ENCODE peak calls at places on chromosome 18, in seven cellular contexts. F is CD4-positive, alpha-beta memory T cell; I is Peyer's patch; G is SK-N-MC; A is pancreas; J is A549; N is fibroblast of lung. L is an unnamed sample.

GRCh38 chr18:2515908-2516625 is 55.2 kb downstream of the METTL4 start:
- DNase-seq in G (no peak), J (peak; percentile 77), N (peak; percentile 87), I (no peak), A (no peak), F (peak; percentile 30), L (peak; percentile 44)

GRCh38 chr18:8988262-8988871 is 114.1 kb upstream of the NDUFV2 start:
- DNase-seq in A (peak; percentile 50), G (no peak), F (peak; percentile 45), J (peak; percentile 65), I (peak; percentile 35), N (peak; percentile 73), L (peak; percentile 37)

GRCh38 chr18:73848656-73849055 is 299.0 kb downstream of the FBXO15 start:
- DNase-seq in I (no peak), F (no peak), A (no peak), N (peak; percentile 75), G (no peak), J (no peak), L (no peak)

GRCh38 chr18:49002881-49003280 is 52.1 kb upstream of the SMAD7 start:
- DNase-seq in A (no peak), G (no peak), J (no peak), F (no peak), I (no peak), N (no peak), L (no peak)

GRCh38 chr18:26086959-26087358 is 3.5 kb downstream of the SS18 start:
- DNase-seq in A (no peak), J (no peak), G (no peak), N (no peak), F (no peak), I (no peak), L (no peak)

GRCh38 chr18:39149211-39149806 is 1583.7 kb upstream of the CELF4 start:
- DNase-seq in F (no peak), J (no peak), N (no peak), A (no peak), I (no peak), G (no peak), L (no peak)

GRCh38 chr18:47549141-47549540 is 297.7 kb upstream of the SKOR2 start:
- DNase-seq in G (no peak), I (no peak), J (no peak), F (no peak), N (no peak), A (no peak), L (no peak)

GRCh38 chr18:62767321-62767720 is 52.0 kb downstream of the PHLPP1 start:
- DNase-seq in I (no peak), A (no peak), N (peak; percentile 53), F (no peak), G (no peak), J (no peak), L (no peak)

GRCh38 chr18:1048048-1048447 is 143.4 kb downstream of the ADCYAP1 start:
- DNase-seq in J (no peak), N (peak; percentile 4), F (no peak), A (no peak), G (no peak), I (no peak), L (no peak)

GRCh38 chr18:55908790-55909408 is 320.9 kb upstream of the TCF4 start:
- DNase-seq in A (no peak), J (no peak), I (no peak), F (no peak), N (peak; percentile 51), G (no peak), L (peak; percentile 9)

GRCh38 chr18:27778925-27779324 is 398.0 kb downstream of the CDH2 start:
- DNase-seq in N (no peak), F (no peak), A (no peak), G (no peak), J (no peak), I (no peak), L (no peak)

GRCh38 chr18:5106730-5107129 is 90.3 kb downstream of the AKAIN1 start:
- DNase-seq in A (no peak), J (peak; percentile 0), I (no peak), F (no peak), N (no peak), G (no peak), L (no peak)

DNA sequence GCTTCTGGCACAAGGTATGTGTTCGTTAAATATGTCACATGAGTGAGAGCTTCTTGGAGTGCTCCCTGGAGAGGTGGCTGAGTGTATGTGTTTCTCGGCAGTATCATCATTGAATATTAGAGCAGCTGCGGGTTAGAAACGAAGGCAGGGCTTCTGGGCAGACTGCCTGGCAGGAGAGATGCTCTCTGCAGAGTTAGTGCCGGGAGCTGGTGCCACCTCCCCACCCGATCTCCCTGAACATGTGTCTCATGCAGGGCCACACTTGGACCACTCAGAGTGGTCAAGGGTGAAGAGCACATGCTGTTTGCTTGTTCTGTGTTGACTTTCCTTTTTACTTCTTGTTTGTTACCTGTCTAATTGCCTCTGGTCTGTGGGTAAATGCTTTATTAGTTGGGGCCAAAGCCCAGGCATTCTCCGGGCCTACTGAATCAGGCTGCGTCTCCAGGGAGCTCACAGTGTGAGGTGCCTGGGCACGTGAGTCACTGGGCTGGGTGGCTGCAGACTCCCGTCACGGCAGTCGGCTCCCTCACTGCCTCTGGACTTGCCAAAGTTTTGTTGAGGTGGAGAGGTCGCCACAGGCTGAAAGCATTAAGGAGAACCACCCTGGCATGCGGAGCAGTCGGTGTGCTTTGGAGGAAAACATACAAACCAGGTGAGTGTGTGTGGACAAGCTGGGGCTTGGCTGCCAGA is 246.7 kb downstream of the FHOD3 start:
- DNase-seq in N (no peak), A (no peak), G (no peak), I (no peak), F (no peak), J (no peak), L (no peak)
- H3K27ac ChIP-seq in N (no peak overlapping the region), A (no peak overlapping the region), G (no peak overlapping the region), I (no peak overlapping the region), F (no peak overlapping the region), J (no peak overlapping the region), L (no peak overlapping the region)

DNA sequence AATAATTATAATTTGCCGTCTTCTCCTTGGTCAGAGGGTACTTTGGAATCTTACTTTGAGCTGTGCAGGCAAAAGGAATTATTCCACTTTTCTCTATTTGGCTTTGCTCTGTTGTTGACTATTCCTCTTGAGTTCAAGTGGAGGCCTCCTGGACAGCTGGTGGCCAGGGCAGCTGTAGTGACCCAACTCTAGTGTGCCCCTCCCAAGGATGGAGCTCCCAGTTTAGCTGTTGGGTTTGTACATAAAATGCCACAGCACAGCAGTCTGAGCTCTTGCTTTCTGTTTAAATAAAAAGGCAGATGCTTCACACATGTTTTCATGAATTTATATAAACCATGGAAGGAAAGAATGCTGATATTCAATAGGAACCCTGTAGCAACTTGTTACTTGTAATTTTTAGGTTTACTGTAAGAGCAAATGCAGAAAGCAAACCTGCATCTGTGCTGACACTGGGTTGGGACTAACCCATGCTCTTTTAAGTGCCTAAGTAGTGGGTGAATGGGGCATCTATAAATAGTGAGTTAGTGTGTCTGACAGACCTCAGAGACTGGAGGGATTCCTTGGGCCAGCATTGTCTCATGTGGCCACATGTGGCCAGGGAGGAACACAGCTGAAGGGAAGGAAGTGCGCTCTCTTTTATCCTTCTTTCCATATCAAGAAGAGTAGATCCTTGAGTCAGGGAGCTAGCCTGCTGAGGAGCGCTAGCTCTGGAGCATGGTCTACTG is 121.8 kb downstream of the FHOD3 start:
- DNase-seq in G (no peak), I (no peak), A (no peak), J (no peak), F (no peak), N (no peak), L (no peak)
- H3K27ac ChIP-seq in G (no peak overlapping the region), I (no peak overlapping the region), A (no peak overlapping the region), J (no peak overlapping the region), F (no peak overlapping the region), N (no peak overlapping the region), L (no peak overlapping the region)

GRCh38 chr18:79713341-79713740 is 33.7 kb downstream of the CTDP1 start:
- DNase-seq in I (no peak), J (no peak), N (no peak), F (no peak), A (no peak), G (no peak), L (no peak)

GRCh38 chr18:79715280-79715679 is 35.7 kb downstream of the CTDP1 start:
- DNase-seq in J (no peak), I (no peak), F (no peak), G (no peak), N (no peak), A (no peak), L (no peak)

GRCh38 chr18:79712206-79712857 is 32.7 kb downstream of the CTDP1 start:
- DNase-seq in I (no peak), A (no peak), F (no peak), N (no peak), J (no peak), G (no peak), L (no peak)

GRCh38 chr18:79717059-79717458 is 37.5 kb downstream of the CTDP1 start:
- DNase-seq in N (no peak), G (no peak), J (no peak), I (no peak), A (no peak), F (no peak), L (no peak)

DNA sequence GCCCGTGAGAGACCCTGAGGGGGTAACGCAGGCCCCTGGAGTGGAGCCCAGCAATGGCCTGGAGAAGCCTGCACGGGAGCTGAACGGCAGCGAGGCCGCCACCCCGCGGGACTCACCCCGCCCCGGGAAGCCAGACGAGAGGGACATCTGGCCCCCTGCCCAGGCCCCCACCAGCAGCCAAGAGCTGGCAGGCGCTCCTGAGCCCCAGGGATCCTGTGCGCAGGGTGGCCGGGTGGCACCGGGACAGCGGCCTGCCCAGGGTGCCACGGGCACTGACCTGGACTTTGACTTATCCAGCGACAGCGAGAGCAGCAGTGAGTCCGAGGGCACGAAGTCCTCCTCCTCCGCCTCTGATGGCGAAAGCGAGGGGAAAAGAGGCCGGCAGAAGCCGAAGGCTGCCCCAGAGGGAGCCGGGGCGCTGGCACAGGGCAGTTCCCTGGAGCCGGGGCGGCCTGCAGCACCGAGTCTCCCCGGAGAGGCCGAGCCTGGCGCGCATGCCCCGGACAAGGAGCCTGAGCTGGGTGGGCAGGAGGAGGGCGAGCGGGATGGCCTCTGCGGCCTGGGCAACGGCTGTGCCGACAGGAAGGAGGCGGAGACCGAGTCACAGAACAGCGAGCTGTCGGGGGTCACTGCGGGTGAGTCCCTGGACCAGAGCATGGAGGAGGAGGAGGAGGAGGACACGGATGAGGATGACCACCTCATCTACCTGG is 35.1 kb downstream of the CTDP1 start:
- DNase-seq in N (no peak), A (no peak), J (no peak), G (no peak), I (no peak), F (no peak), L (no peak)
- H3K27ac ChIP-seq in N (no peak overlapping the region), A (no peak overlapping the region), J (no peak overlapping the region), G (no peak overlapping the region), I (no peak overlapping the region), F (no peak overlapping the region), L (no peak overlapping the region)

GRCh38 chr18:77461062-77461693 is 211.5 kb downstream of the GALR1 start:
- DNase-seq in N (no peak), F (no peak), J (no peak), G (no peak), I (no peak), A (no peak), L (no peak)
- H3K27ac ChIP-seq in N (no peak overlapping the region), F (no peak overlapping the region), J (no peak overlapping the region), G (no peak overlapping the region), I (no peak overlapping the region), A (no peak overlapping the region), L (no peak overlapping the region)

GRCh38 chr18:24919141-24919540 is 432.8 kb downstream of the ZNF521 start:
- DNase-seq in F (no peak), N (no peak), A (no peak), J (no peak), G (no peak), I (no peak), L (no peak)
- H3K27ac ChIP-seq in F (no peak overlapping the region), N (no peak overlapping the region), A (no peak overlapping the region), J (no peak overlapping the region), G (no peak overlapping the region), I (no peak overlapping the region), L (no peak overlapping the region)

L was measured in SJCRH30.